ENCODE peak calls at places on chromosomes 7 and 10, in five cellular contexts. One of them, this sample, is unnamed.

GRCh38 chr7:69906309-69906995 is 308.2 kb downstream of the AUTS2 start:
- DNase-seq in COR-L47: no peak
- DNase-seq in DMS153: no peak
- DNase-seq in kidney glomerular epithelial cell: no peak
- DNase-seq in NCI-H774: no peak
- DNase-seq in this sample: no peak

GRCh38 chr10:13815766-13816165 is 229.0 kb downstream of the PRPF18 start:
- DNase-seq in DMS153: no peak
- DNase-seq in NCI-H774: no peak
- DNase-seq in kidney glomerular epithelial cell: peak
- DNase-seq in COR-L47: no peak
- DNase-seq in this sample: no peak

GRCh38 chr7:142802301-142802700 is 31.5 kb downstream of the PRSS2 start:
- DNase-seq in COR-L47: no peak
- DNase-seq in NCI-H774: no peak
- DNase-seq in DMS153: no peak
- DNase-seq in kidney glomerular epithelial cell: no peak
- DNase-seq in this sample: no peak

GRCh38 chr10:106401161-106401560 is 763.3 kb downstream of the SORCS1 start:
- DNase-seq in DMS153: no peak
- DNase-seq in NCI-H774: no peak
- DNase-seq in COR-L47: no peak
- DNase-seq in kidney glomerular epithelial cell: no peak
- DNase-seq in this sample: no peak

GRCh38 chr10:106705576-106706526 is 458.7 kb downstream of the SORCS1 start:
- DNase-seq in kidney glomerular epithelial cell: peak
- DNase-seq in COR-L47: no peak
- DNase-seq in NCI-H774: no peak
- DNase-seq in DMS153: peak
- DNase-seq in this sample: no peak

GRCh38 chr7:67692425-67692824 is 695.8 kb downstream of the TYW1 start:
- DNase-seq in DMS153: no peak
- DNase-seq in NCI-H774: peak
- DNase-seq in kidney glomerular epithelial cell: no peak
- DNase-seq in COR-L47: peak
- DNase-seq in this sample: peak

GRCh38 chr10:75597691-75598455 is 166.4 kb downstream of the LRMDA start:
- DNase-seq in DMS153: no peak
- DNase-seq in kidney glomerular epithelial cell: no peak
- DNase-seq in COR-L47: no peak
- DNase-seq in NCI-H774: no peak
- DNase-seq in this sample: no peak

GRCh38 chr10:15704581-15704968 is 15.1 kb downstream of the ITGA8 start:
- DNase-seq in NCI-H774: no peak
- DNase-seq in COR-L47: no peak
- DNase-seq in DMS153: no peak
- DNase-seq in kidney glomerular epithelial cell: no peak
- DNase-seq in this sample: no peak

GRCh38 chr10:27529010-27529783 is 25.1 kb downstream of the RAB18 start:
- DNase-seq in COR-L47: no peak
- DNase-seq in DMS153: no peak
- DNase-seq in NCI-H774: no peak
- DNase-seq in kidney glomerular epithelial cell: no peak
- DNase-seq in this sample: no peak

This sample was measured in NCI-H2081 treated with DMSO at 0.1 percent for 48 hours.